ENCODE peak calls at places on chromosomes 5 and 9, in ten cellular contexts. C is A549, Y is stomach, S is right lobe of liver, E is suprapubic skin, H is K562, M is transverse colon, Q is uterus, K is adrenal gland, R is breast epithelium. J is an unnamed sample.

GRCh38 chr9:12702160-12702758 is 9.1 kb downstream of the TYRP1 start:
- DNase-seq in Q (peak; percentile 37), M (peak; percentile 16), E (no peak), C (peak; percentile 72), R (no peak), H (no peak), Y (no peak), K (peak; percentile 36), S (peak; percentile 35), J (peak; percentile 35)

GRCh38 chr9:136751244-136751643 is 2.9 kb upstream of the LCN6 start:
- DNase-seq in C (no peak), M (no peak), E (no peak), S (no peak), R (no peak), K (no peak), Y (no peak), H (no peak), Q (no peak), J (no peak)

GRCh38 chr5:112420111-112420864 is 1.2 kb upstream of the EPB41L4A start:
- DNase-seq in E (peak; percentile 92), Y (peak; percentile 88), K (peak; percentile 88), Q (peak; percentile 76), R (peak; percentile 72), M (peak; percentile 87), H (peak; percentile 76), S (peak; percentile 86), C (peak; percentile 83), J (peak; percentile 80)

GRCh38 chr5:142938201-142938600 is 168.0 kb downstream of the ARHGAP26 start:
- DNase-seq in E (no peak), M (no peak), Y (no peak), S (no peak), R (no peak), Q (no peak), C (no peak), H (no peak), K (no peak), J (no peak)

GRCh38 chr9:114350636-114351396 is 21.1 kb downstream of the ORM2 start:
- DNase-seq in R (no peak), K (no peak), M (no peak), E (no peak), C (no peak), S (no peak), Q (no peak), Y (no peak), H (no peak), J (no peak)

GRCh38 chr9:8555767-8556500 is 756.4 kb upstream of the DMAC1 start:
- DNase-seq in E (no peak), H (no peak), Y (no peak), R (no peak), Q (no peak), S (no peak), M (no peak), C (no peak), K (no peak), J (no peak)

GRCh38 chr5:116546743-116547124 is 27.9 kb downstream of the SEMA6A start:
- DNase-seq in Q (no peak), C (no peak), S (no peak), Y (no peak), M (no peak), K (no peak), R (no peak), E (no peak), H (no peak), J (no peak)

GRCh38 chr5:150422075-150422474 is 9.4 kb upstream of the CD74 start:
- DNase-seq in Q (no peak), R (no peak), S (no peak), C (no peak), Y (no peak), H (no peak), K (no peak), M (no peak), E (no peak), J (no peak)

GRCh38 chr9:120443976-120444375 is 136.0 kb downstream of the CDK5RAP2 start:
- DNase-seq in Q (no peak), Y (no peak), E (no peak), M (no peak), H (no peak), R (no peak), C (no peak), K (no peak), S (no peak), J (no peak)

GRCh38 chr9:110029422-110029814 is 178.5 kb downstream of the C9orf152 start:
- DNase-seq in K (peak; percentile 35), R (no peak), Q (no peak), Y (no peak), S (no peak), E (no peak), M (no peak), C (peak; percentile 43), H (no peak), J (no peak)

GRCh38 chr5:150508021-150508640 is at the start of gene NDST1:
- DNase-seq in K (no peak), Y (no peak), Q (no peak), S (no peak), R (peak; percentile 70), H (no peak), C (no peak), E (no peak), M (no peak), J (no peak)

GRCh38 chr9:133135193-133135745 is 14.2 kb upstream of the RALGDS start:
- DNase-seq in K (peak; percentile 95), S (no peak), Y (peak; percentile 87), E (peak; percentile 84), Q (peak; percentile 77), M (peak; percentile 94), C (peak; percentile 87), R (peak; percentile 82), H (no peak), J (no peak)

GRCh38 chr5:143938230-143938629 is 126.3 kb downstream of the HMHB1 start:
- DNase-seq in M (no peak), R (no peak), H (no peak), C (no peak), S (no peak), Y (no peak), E (no peak), Q (no peak), K (no peak), J (no peak)

GRCh38 chr5:103744159-103744558 is 181.6 kb upstream of the NUDT12 start:
- DNase-seq in H (no peak), C (no peak), S (no peak), K (peak; percentile 31), E (no peak), M (no peak), Y (no peak), R (no peak), Q (no peak), J (no peak)

GRCh38 chr9:134404376-134405358 is 78.4 kb downstream of the RXRA start:
- DNase-seq in R (no peak), K (no peak), Y (no peak), C (no peak), H (no peak), E (no peak), M (no peak), S (no peak), Q (no peak), J (no peak)

GRCh38 chr5:105133087-105133486 is 1570.5 kb upstream of the NUDT12 start:
- DNase-seq in K (no peak), H (no peak), Y (no peak), M (no peak), S (no peak), E (no peak), Q (no peak), R (no peak), C (no peak), J (no peak)

GRCh38 chr5:96651047-96651446 is 11.1 kb upstream of the CAST start:
- DNase-seq in K (no peak), C (no peak), Y (no peak), R (no peak), Q (no peak), H (no peak), E (no peak), S (no peak), M (no peak), J (no peak)

DNA sequence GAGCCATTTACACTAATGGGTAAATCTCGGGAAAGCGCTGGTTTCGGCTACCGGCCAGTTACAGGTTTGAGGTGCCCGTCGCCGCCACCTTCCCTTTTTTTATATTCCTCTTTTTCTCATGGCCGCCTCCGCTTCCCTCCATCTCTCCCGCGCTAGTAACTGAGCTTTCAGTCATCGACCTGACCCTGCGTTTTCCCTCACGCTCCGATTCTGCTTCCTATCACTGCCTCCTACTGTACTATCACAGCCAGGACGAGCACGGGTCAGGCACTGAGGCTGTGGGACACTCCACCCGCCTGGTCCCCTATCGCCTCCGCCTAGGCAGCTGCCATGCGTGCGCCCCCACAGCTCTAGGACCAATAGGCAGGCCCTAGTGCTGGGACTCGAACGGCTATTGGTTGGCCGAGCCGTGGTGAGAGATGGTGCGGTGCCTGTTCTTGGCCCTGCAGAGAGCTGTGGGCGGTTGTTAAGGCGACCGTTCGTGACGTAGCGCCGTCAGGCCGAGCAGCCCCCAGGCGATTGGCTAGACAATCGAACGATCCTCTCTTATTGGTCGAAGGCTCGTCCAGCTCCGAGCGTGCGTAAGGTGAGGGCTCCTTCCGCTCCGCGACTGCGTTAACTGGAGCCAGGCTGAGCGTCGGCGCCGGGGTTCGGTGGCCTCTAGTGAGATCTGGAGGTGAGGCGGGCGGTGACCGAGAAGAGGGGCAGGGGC is at the start of gene HMGCR:
- DNase-seq in R (peak; percentile 99), Y (peak; percentile 98), Q (peak; percentile 97), C (peak; percentile 100), K (peak; percentile 100), S (peak; percentile 99), H (peak; percentile 95), E (peak; percentile 99), M (peak; percentile 99), J (peak; percentile 96)
- TF ChIP-seq POLR2A in R (peak; percentile 9), Y (peak; percentile 78), Q (peak; percentile 53), C (peak; percentile 92), K (peak; percentile 77), S (peak; percentile 90), H (peak; percentile 88), E (no peak), M (peak; percentile 95), J (no peak)

GRCh38 chr5:17436345-17436744 is 61.7 kb upstream of the TAF11L2 start:
- DNase-seq in S (no peak), K (no peak), Q (no peak), Y (no peak), M (no peak), H (no peak), E (no peak), R (no peak), C (no peak), J (no peak)
- H3K4me3 ChIP-seq in S (no peak overlapping the region), K (no peak overlapping the region), Q (no peak overlapping the region), Y (peak overlapping the region; percentile 6), M (no peak overlapping the region), H (no peak overlapping the region), E (peak overlapping the region; percentile 18), R (no peak overlapping the region), C (no peak overlapping the region), J (no peak overlapping the region)

DNA sequence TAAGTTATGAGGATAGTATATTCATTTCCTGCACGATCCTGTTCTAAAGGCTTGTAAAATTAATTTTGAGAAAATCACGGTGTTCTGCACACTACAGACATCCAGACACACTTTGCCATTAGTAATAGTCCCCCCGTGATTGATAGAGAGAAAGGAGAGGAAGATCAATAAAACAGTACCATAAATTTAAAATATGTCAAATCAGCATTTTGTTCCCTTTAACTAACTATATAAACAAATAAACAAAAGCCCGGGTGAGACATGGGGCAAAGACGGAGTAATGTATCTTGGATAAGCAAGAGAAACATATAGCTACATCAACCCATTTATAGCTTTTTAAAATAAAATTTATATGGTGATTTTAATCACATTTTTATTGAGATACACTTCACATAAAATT is 10.6 kb upstream of the CER1 start:
- DNase-seq in Y (no peak), H (no peak), S (no peak), M (no peak), K (no peak), R (no peak), C (no peak), Q (no peak), E (no peak), J (no peak)
- TF ChIP-seq POLR2A in Y (no peak), H (no peak), S (no peak), M (no peak), K (no peak), R (no peak), C (no peak), Q (no peak), E (no peak), J (no peak)

GRCh38 chr9:16721972-16722371 is 148.5 kb downstream of the BNC2 start:
- DNase-seq in M (peak; percentile 38), Y (no peak), H (no peak), S (no peak), E (no peak), Q (peak; percentile 79), R (no peak), K (peak; percentile 57), C (no peak), J (peak; percentile 55)
- H3K4me3 ChIP-seq in M (no peak overlapping the region), Y (no peak overlapping the region), H (no peak overlapping the region), S (no peak overlapping the region), E (peak overlapping the region; percentile 12), Q (peak overlapping the region; percentile 6), R (no peak overlapping the region), K (no peak overlapping the region), C (no peak overlapping the region), J (no peak overlapping the region)

J was measured in tibial nerve.